ENCODE peak calls at places on chromosome 5, in six cellular contexts. One of them, this sample, is unnamed. For H3K36me3, the result is how much of the 10 kb centered on the place peaks cover.

GRCh38 chr5:67187318-67187717 is 9.3 kb downstream of the CD180 start:
- DNase-seq in GM12878: no peak
- DNase-seq in PC-3: no peak
- DNase-seq in CD4-positive, alpha-beta memory T cell: no peak
- DNase-seq in spleen: no peak
- DNase-seq in lung: no peak
- DNase-seq in this sample: no peak

GRCh38 chr5:88925692-88926490 is 42.9 kb upstream of the MEF2C start:
- DNase-seq in PC-3: peak
- DNase-seq in CD4-positive, alpha-beta memory T cell: no peak
- DNase-seq in spleen: no peak
- DNase-seq in lung: no peak
- DNase-seq in GM12878: no peak
- DNase-seq in this sample: no peak

GRCh38 chr5:179304871-179305270 is 40.4 kb downstream of the ADAMTS2 start:
- DNase-seq in GM12878: no peak
- DNase-seq in spleen: no peak
- DNase-seq in lung: no peak
- DNase-seq in PC-3: no peak
- DNase-seq in CD4-positive, alpha-beta memory T cell: no peak
- DNase-seq in this sample: no peak

GRCh38 chr5:55966284-55966683 is 28.5 kb downstream of the IL6ST start:
- DNase-seq in CD4-positive, alpha-beta memory T cell: no peak
- DNase-seq in GM12878: no peak
- DNase-seq in PC-3: peak
- DNase-seq in spleen: no peak
- DNase-seq in lung: no peak
- DNase-seq in this sample: no peak

GRCh38 chr5:139684881-139685749 is 37.0 kb downstream of the CXXC5 start:
- DNase-seq in GM12878: no peak
- DNase-seq in CD4-positive, alpha-beta memory T cell: no peak
- DNase-seq in lung: no peak
- DNase-seq in PC-3: no peak
- DNase-seq in spleen: no peak
- DNase-seq in this sample: no peak

GRCh38 chr5:169980418-169981053 is at the start of gene INSYN2B:
- DNase-seq in spleen: no peak
- DNase-seq in GM12878: no peak
- DNase-seq in CD4-positive, alpha-beta memory T cell: no peak
- DNase-seq in lung: peak
- DNase-seq in PC-3: peak
- DNase-seq in this sample: no peak

GRCh38 chr5:139481580-139482049 is 943 bp downstream of the STING1 start:
- DNase-seq in PC-3: no peak
- DNase-seq in lung: no peak
- DNase-seq in CD4-positive, alpha-beta memory T cell: no peak
- DNase-seq in spleen: peak
- DNase-seq in GM12878: no peak
- DNase-seq in this sample: no peak

GRCh38 chr5:6279607-6280006 is 98.7 kb downstream of the MED10 start:
- DNase-seq in CD4-positive, alpha-beta memory T cell: no peak
- DNase-seq in lung: no peak
- DNase-seq in spleen: no peak
- DNase-seq in PC-3: no peak
- DNase-seq in GM12878: no peak
- DNase-seq in this sample: no peak

GRCh38 chr5:147809830-147810666 is 21.4 kb downstream of the SPINK1 start:
- DNase-seq in GM12878: no peak
- DNase-seq in spleen: no peak
- DNase-seq in CD4-positive, alpha-beta memory T cell: no peak
- DNase-seq in lung: no peak
- DNase-seq in PC-3: peak
- DNase-seq in this sample: no peak

GRCh38 chr5:169303119-169303515 is 2.2 kb upstream of the SLIT3 start:
- DNase-seq in CD4-positive, alpha-beta memory T cell: no peak
- DNase-seq in GM12878: no peak
- DNase-seq in lung: no peak
- DNase-seq in spleen: no peak
- DNase-seq in PC-3: no peak
- DNase-seq in this sample: no peak

GRCh38 chr5:132490484-132491367 is at the start of gene IRF1:
- DNase-seq in lung: peak
- DNase-seq in CD4-positive, alpha-beta memory T cell: peak
- DNase-seq in PC-3: peak
- DNase-seq in spleen: peak
- DNase-seq in GM12878: no peak
- DNase-seq in this sample: peak

GRCh38 chr5:9056046-9056445 is 489.8 kb downstream of the SEMA5A start:
- DNase-seq in lung: no peak
- DNase-seq in GM12878: no peak
- DNase-seq in spleen: no peak
- DNase-seq in PC-3: no peak
- DNase-seq in CD4-positive, alpha-beta memory T cell: no peak
- DNase-seq in this sample: no peak

GRCh38 chr5:60196382-60197113 is 303.0 kb upstream of the PDE4D start:
- DNase-seq in PC-3: peak
- DNase-seq in spleen: no peak
- DNase-seq in lung: no peak
- DNase-seq in GM12878: no peak
- DNase-seq in CD4-positive, alpha-beta memory T cell: no peak
- DNase-seq in this sample: no peak

GRCh38 chr5:88883566-88884434 is 816 bp upstream of the MEF2C start:
- DNase-seq in GM12878: no peak
- DNase-seq in lung: peak
- DNase-seq in PC-3: peak
- DNase-seq in CD4-positive, alpha-beta memory T cell: no peak
- DNase-seq in spleen: peak
- DNase-seq in this sample: no peak

GRCh38 chr5:135843571-135844337 is 9.3 kb downstream of the SLC25A48 start:
- DNase-seq in lung: no peak
- DNase-seq in CD4-positive, alpha-beta memory T cell: no peak
- DNase-seq in PC-3: peak
- DNase-seq in GM12878: no peak
- DNase-seq in spleen: no peak
- DNase-seq in this sample: no peak

GRCh38 chr5:124996764-124997077 is 250.3 kb upstream of the ZNF608 start:
- DNase-seq in GM12878: no peak
- DNase-seq in CD4-positive, alpha-beta memory T cell: no peak
- DNase-seq in lung: no peak
- DNase-seq in PC-3: peak
- DNase-seq in spleen: no peak
- DNase-seq in this sample: no peak

GRCh38 chr5:56814361-56814962 is 887 bp upstream of the MAP3K1 start:
- DNase-seq in GM12878: no peak
- DNase-seq in CD4-positive, alpha-beta memory T cell: peak
- DNase-seq in spleen: peak
- DNase-seq in PC-3: peak
- DNase-seq in lung: peak
- DNase-seq in this sample: peak

GRCh38 chr5:74281191-74281590 is 359.3 kb downstream of the ENC1 start:
- DNase-seq in spleen: no peak
- DNase-seq in PC-3: no peak
- DNase-seq in CD4-positive, alpha-beta memory T cell: no peak
- DNase-seq in lung: no peak
- DNase-seq in GM12878: no peak
- DNase-seq in this sample: no peak

GRCh38 chr5:157870837-157871834 is 12.2 kb upstream of the CLINT1 start:
- DNase-seq in GM12878: no peak
- DNase-seq in lung: no peak
- DNase-seq in PC-3: peak
- DNase-seq in spleen: no peak
- DNase-seq in CD4-positive, alpha-beta memory T cell: no peak
- DNase-seq in this sample: no peak

GRCh38 chr5:148011407-148012124 is 52.2 kb upstream of the SPINK5 start:
- DNase-seq in PC-3: peak
- DNase-seq in spleen: no peak
- DNase-seq in GM12878: no peak
- DNase-seq in CD4-positive, alpha-beta memory T cell: no peak
- DNase-seq in lung: no peak
- DNase-seq in this sample: no peak

GRCh38 chr5:123496892-123497291 is 15.1 kb upstream of the CSNK1G3 start:
- DNase-seq in spleen: no peak
- DNase-seq in GM12878: no peak
- DNase-seq in PC-3: no peak
- DNase-seq in CD4-positive, alpha-beta memory T cell: no peak
- DNase-seq in lung: no peak
- DNase-seq in this sample: no peak

GRCh38 chr5:84378961-84379360 is 5.7 kb downstream of the EDIL3 start:
- DNase-seq in lung: no peak
- DNase-seq in PC-3: no peak
- DNase-seq in CD4-positive, alpha-beta memory T cell: no peak
- DNase-seq in GM12878: no peak
- DNase-seq in spleen: no peak
- DNase-seq in this sample: no peak

GRCh38 chr5:43301653-43302091 is 11.5 kb downstream of the HMGCS1 start:
- DNase-seq in PC-3: no peak
- DNase-seq in GM12878: no peak
- DNase-seq in CD4-positive, alpha-beta memory T cell: no peak
- DNase-seq in spleen: no peak
- DNase-seq in lung: no peak
- DNase-seq in this sample: no peak
- H3K36me3 ChIP-seq in PC-3: under half
- H3K36me3 ChIP-seq in GM12878: under half
- H3K36me3 ChIP-seq in CD4-positive, alpha-beta memory T cell: under half
- H3K36me3 ChIP-seq in spleen: under half
- H3K36me3 ChIP-seq in lung: under half
- H3K36me3 ChIP-seq in this sample: under half

DNA sequence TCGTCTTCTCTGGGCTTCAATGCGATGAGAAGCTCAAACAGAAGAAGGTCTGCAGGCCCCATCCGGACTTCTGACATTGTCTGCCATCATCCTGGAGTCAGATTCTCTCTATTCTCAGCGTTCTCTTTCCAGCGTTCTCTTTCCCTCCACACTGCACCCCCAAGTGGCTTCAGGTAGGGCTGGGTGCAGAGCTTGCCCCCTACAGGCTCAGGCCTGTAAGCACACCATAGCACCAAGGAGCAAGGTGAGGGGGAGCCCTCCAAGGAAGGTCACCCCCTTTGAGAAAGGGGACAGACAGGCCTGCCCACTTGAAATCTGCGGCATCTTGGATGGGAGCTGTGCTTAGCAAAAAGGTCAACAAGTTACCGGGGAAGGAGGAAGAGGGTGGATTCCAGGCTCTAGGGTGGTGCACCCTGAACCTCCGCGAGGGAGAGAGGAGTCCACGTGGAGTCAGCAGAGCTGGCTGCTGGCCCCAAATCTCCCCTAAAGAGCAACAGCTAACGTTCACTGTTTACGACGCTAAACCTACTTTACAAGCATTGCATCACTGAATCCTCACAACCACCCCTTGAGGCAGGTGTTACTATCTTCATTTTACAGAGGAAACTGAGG is 27.5 kb downstream of the GPX3 start:
- DNase-seq in spleen: no peak
- DNase-seq in CD4-positive, alpha-beta memory T cell: no peak
- DNase-seq in PC-3: peak
- DNase-seq in lung: no peak
- DNase-seq in GM12878: no peak
- DNase-seq in this sample: peak
- H3K36me3 ChIP-seq in spleen: half or more
- H3K36me3 ChIP-seq in CD4-positive, alpha-beta memory T cell: half or more
- H3K36me3 ChIP-seq in PC-3: under half
- H3K36me3 ChIP-seq in lung: under half
- H3K36me3 ChIP-seq in GM12878: half or more
- H3K36me3 ChIP-seq in this sample: half or more

GRCh38 chr5:95508550-95508949 is 46.2 kb downstream of the SKIC3 start:
- DNase-seq in CD4-positive, alpha-beta memory T cell: no peak
- DNase-seq in GM12878: no peak
- DNase-seq in PC-3: no peak
- DNase-seq in lung: no peak
- DNase-seq in spleen: no peak
- DNase-seq in this sample: no peak

GRCh38 chr5:95511606-95512005 is 43.2 kb downstream of the SKIC3 start:
- DNase-seq in GM12878: no peak
- DNase-seq in spleen: no peak
- DNase-seq in lung: no peak
- DNase-seq in PC-3: no peak
- DNase-seq in CD4-positive, alpha-beta memory T cell: no peak
- DNase-seq in this sample: no peak
- H3K36me3 ChIP-seq in GM12878: under half
- H3K36me3 ChIP-seq in spleen: half or more
- H3K36me3 ChIP-seq in lung: under half
- H3K36me3 ChIP-seq in PC-3: under half
- H3K36me3 ChIP-seq in CD4-positive, alpha-beta memory T cell: half or more
- H3K36me3 ChIP-seq in this sample: under half

GRCh38 chr5:146482775-146483174 is 33.2 kb downstream of the GPR151 start:
- DNase-seq in GM12878: no peak
- DNase-seq in spleen: no peak
- DNase-seq in PC-3: no peak
- DNase-seq in CD4-positive, alpha-beta memory T cell: no peak
- DNase-seq in lung: no peak
- DNase-seq in this sample: no peak

GRCh38 chr5:146490089-146490843 is 25.7 kb downstream of the GPR151 start:
- DNase-seq in PC-3: no peak
- DNase-seq in spleen: no peak
- DNase-seq in GM12878: no peak
- DNase-seq in lung: no peak
- DNase-seq in CD4-positive, alpha-beta memory T cell: no peak
- DNase-seq in this sample: no peak

GRCh38 chr5:146484714-146485391 is 31.1 kb downstream of the GPR151 start:
- DNase-seq in CD4-positive, alpha-beta memory T cell: no peak
- DNase-seq in PC-3: no peak
- DNase-seq in spleen: no peak
- DNase-seq in lung: no peak
- DNase-seq in GM12878: no peak
- DNase-seq in this sample: no peak
- H3K36me3 ChIP-seq in CD4-positive, alpha-beta memory T cell: under half
- H3K36me3 ChIP-seq in PC-3: half or more
- H3K36me3 ChIP-seq in spleen: half or more
- H3K36me3 ChIP-seq in lung: under half
- H3K36me3 ChIP-seq in GM12878: under half
- H3K36me3 ChIP-seq in this sample: under half

GRCh38 chr5:134835623-134836022 is 10.1 kb upstream of the C5orf24 start:
- DNase-seq in PC-3: no peak
- DNase-seq in lung: no peak
- DNase-seq in spleen: no peak
- DNase-seq in CD4-positive, alpha-beta memory T cell: no peak
- DNase-seq in GM12878: no peak
- DNase-seq in this sample: no peak
- H3K36me3 ChIP-seq in PC-3: under half
- H3K36me3 ChIP-seq in lung: under half
- H3K36me3 ChIP-seq in spleen: half or more
- H3K36me3 ChIP-seq in CD4-positive, alpha-beta memory T cell: under half
- H3K36me3 ChIP-seq in GM12878: under half
- H3K36me3 ChIP-seq in this sample: under half

DNA sequence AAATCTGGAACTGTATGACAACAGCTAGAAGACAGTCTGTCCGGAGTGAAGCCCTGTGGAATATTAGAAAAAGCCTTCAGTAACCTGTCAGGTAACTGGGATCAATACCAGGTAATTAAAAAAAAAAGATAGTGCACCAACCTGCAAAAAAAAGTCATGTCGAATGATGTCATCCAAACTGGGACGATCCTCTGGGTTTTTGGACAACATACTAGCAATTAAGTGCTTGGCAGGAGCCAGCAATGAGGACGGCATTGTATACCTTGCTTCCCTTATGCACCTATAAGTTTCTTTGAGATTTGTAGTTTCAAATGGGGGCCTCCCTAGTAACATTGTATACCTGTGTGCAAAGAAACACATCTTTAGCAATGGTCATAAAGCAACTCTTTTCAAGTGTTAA is 2.8 kb downstream of the PLK2 start:
- DNase-seq in PC-3: no peak
- DNase-seq in lung: no peak
- DNase-seq in GM12878: no peak
- DNase-seq in spleen: no peak
- DNase-seq in CD4-positive, alpha-beta memory T cell: no peak
- DNase-seq in this sample: no peak
- H3K36me3 ChIP-seq in PC-3: half or more
- H3K36me3 ChIP-seq in lung: under half
- H3K36me3 ChIP-seq in GM12878: under half
- H3K36me3 ChIP-seq in spleen: under half
- H3K36me3 ChIP-seq in CD4-positive, alpha-beta memory T cell: under half
- H3K36me3 ChIP-seq in this sample: under half

GRCh38 chr5:16378762-16379161 is 86.8 kb downstream of the ZNF622 start:
- DNase-seq in PC-3: no peak
- DNase-seq in CD4-positive, alpha-beta memory T cell: no peak
- DNase-seq in lung: no peak
- DNase-seq in GM12878: no peak
- DNase-seq in spleen: no peak
- DNase-seq in this sample: no peak
- H3K36me3 ChIP-seq in PC-3: under half
- H3K36me3 ChIP-seq in CD4-positive, alpha-beta memory T cell: under half
- H3K36me3 ChIP-seq in lung: under half
- H3K36me3 ChIP-seq in GM12878: under half
- H3K36me3 ChIP-seq in spleen: under half
- H3K36me3 ChIP-seq in this sample: under half

This sample was measured in CD8-positive, alpha-beta memory T cell.